ENCODE peak calls at places on chromosome 21, in five cellular contexts. B, V, L, Y and F are unnamed samples.

GRCh38 chr21:22965455-22966125 is 1967.4 kb downstream of the NCAM2 start:
- DNase-seq in V (no peak), L (no peak), Y (no peak), B (no peak), F (no peak)

GRCh38 chr21:32141009-32141357 is 137.9 kb downstream of the MIS18A start:
- DNase-seq in V (no peak), B (no peak), Y (no peak), L (no peak), F (no peak)

GRCh38 chr21:23887709-23888303 is 1719.5 kb downstream of the MRPL39 start:
- DNase-seq in L (no peak), B (no peak), V (no peak), Y (no peak), F (no peak)

GRCh38 chr21:15053531-15053930 is 11.3 kb downstream of the NRIP1 start:
- DNase-seq in V (no peak), L (no peak), Y (no peak), B (no peak), F (no peak)

GRCh38 chr21:31667639-31668038 is 8.1 kb downstream of the SOD1 start:
- DNase-seq in L (no peak), Y (no peak), B (no peak), V (no peak), F (no peak)

GRCh38 chr21:29293495-29293894 is 5.2 kb upstream of the BACH1 start:
- DNase-seq in L (no peak), B (no peak), V (no peak), Y (no peak), F (no peak)

GRCh38 chr21:33478858-33479678 is 706 bp downstream of the TMEM50B start:
- DNase-seq in B (peak), Y (no peak), L (peak), V (no peak), F (peak)

GRCh38 chr21:34513109-34513675 is 1.2 kb upstream of the KCNE1 start:
- DNase-seq in B (peak), Y (no peak), L (no peak), V (no peak), F (no peak)

GRCh38 chr21:41387042-41387819 is 25.4 kb downstream of the MX2 start:
- DNase-seq in Y (no peak), V (no peak), B (no peak), L (no peak), F (no peak)

GRCh38 chr21:33949516-33950424 is 34.2 kb upstream of the ATP5PO start:
- DNase-seq in V (no peak), B (no peak), L (no peak), Y (no peak), F (no peak)

GRCh38 chr21:41393876-41394465 is 32.1 kb upstream of the MX1 start:
- DNase-seq in V (no peak), Y (no peak), B (no peak), L (no peak), F (no peak)

GRCh38 chr21:28018741-28019669 is 973.7 kb downstream of the LTN1 start:
- DNase-seq in V (no peak), B (peak), Y (no peak), L (no peak), F (no peak)

GRCh38 chr21:27526451-27526850 is 559.6 kb upstream of the ADAMTS5 start:
- DNase-seq in Y (no peak), B (peak), L (no peak), V (no peak), F (peak)

GRCh38 chr21:14889080-14889805 is 175.6 kb downstream of the NRIP1 start:
- DNase-seq in L (no peak), Y (no peak), B (peak), V (peak), F (peak)

GRCh38 chr21:41975391-41976272 is 21.8 kb upstream of the C2CD2 start:
- DNase-seq in B (no peak), V (no peak), L (no peak), Y (no peak), F (no peak)

GRCh38 chr21:39956586-39956985 is 89.3 kb downstream of the PCP4 start:
- DNase-seq in Y (no peak), L (no peak), B (no peak), V (no peak), F (no peak)

DNA sequence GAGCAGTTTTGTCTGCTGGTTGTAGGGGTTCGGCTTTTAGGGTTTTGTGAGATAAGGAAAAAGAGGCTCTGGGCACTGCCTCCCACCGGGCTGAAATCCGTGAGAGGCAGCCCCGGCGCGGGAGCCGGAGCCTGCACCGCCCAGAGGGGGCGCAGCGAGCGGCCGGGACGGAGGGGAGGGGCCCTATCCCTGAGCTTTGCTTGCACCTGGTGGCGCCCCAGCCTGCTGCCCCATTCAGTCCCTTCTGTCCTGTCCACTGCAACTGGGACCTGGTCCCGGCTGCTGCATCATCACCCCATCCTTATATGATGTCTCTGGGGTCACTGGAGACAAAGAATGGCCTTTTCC is 512 bp upstream of the KCNJ6 start:
- DNase-seq in L (no peak), Y (no peak), V (no peak), B (no peak), F (no peak)
- TF ChIP-seq CTCF in L (no peak), Y (peak), V (peak), B (peak), F (no peak)

GRCh38 chr21:38811257-38811656 is 5.5 kb downstream of the ETS2 start:
- DNase-seq in Y (peak), B (peak), V (peak), L (no peak), F (peak)
- H3K4me3 ChIP-seq in Y (no peak), B (no peak), V (no peak), L (no peak), F (no peak)

DNA sequence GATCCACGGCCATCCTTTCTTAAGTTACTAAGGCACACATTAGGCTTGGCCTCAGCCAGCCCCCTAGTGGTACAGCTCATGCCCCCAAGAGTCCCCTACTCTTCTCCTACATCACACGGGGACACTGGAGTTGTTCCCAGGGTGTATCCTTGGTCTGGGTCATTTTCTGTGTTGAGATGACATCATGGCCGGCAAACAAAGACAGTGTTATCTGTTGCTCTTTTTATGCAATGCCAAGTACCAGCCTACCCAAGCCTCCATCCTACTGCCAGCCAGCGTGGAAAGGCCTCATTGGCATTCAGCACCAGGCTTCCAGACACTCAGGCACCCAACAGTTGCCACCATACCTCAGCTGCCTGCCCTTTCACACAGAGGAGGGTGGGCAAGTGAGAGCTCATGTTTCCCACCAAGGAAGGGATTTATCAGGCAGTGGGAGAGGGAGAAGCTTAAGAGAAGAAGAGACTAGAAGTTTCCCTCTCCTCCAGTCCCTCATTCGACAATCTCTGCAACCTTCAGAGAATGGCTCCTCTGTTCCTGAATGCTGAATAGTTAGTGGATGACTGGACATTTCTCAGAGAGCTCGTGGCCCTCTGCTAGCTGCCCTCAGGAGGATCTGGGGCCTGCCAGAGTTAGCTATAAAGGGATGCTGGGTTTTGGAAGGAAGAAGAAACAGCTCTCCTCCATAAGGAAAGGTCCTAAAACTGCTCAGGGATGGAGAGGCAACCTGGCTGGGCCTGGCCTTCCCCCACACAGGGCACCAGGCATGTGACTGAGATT is 17.7 kb downstream of the CBR1 start:
- DNase-seq in B (no peak), Y (no peak), L (no peak), V (no peak), F (no peak)
- TF ChIP-seq CTCF in B (peak), Y (peak), L (peak), V (peak), F (peak)

GRCh38 chr21:43928726-43929125 is 63.7 kb downstream of the AGPAT3 start:
- DNase-seq in V (no peak), Y (no peak), B (no peak), L (no peak), F (no peak)
- H3K4me3 ChIP-seq in V (no peak), Y (no peak), B (no peak), L (no peak), F (no peak)

GRCh38 chr21:45235488-45235887 is 52.2 kb downstream of the POFUT2 start:
- DNase-seq in Y (no peak), L (no peak), V (no peak), B (no peak), F (no peak)

GRCh38 chr21:45234906-45235305 is 52.8 kb downstream of the POFUT2 start:
- DNase-seq in B (no peak), Y (no peak), V (no peak), L (no peak), F (no peak)

GRCh38 chr21:45234127-45234526 is 53.6 kb downstream of the POFUT2 start:
- DNase-seq in L (no peak), V (no peak), Y (no peak), B (no peak), F (no peak)

GRCh38 chr21:45241357-45241756 is 46.3 kb downstream of the POFUT2 start:
- DNase-seq in B (no peak), L (no peak), V (no peak), Y (no peak), F (no peak)

DNA sequence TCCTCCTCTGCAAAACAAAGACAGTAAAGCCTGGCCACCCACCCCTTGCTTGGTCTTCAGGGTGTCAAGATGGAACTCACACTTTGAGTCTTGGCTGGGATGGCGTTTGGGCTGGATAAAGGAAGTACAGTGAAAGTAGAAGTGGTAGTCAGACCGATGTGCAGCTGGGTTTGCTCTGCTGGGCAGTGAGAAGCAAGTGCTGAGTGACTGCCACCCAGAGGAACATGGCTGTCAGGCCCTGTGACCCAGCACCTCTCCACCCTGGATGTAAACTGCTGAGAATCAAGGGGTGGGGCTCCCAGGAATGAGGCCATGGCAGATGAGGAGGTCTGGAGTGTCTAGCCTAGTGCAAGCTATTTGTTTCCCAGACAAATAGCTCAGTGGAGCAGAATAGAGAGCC is 51.2 kb downstream of the POFUT2 start:
- DNase-seq in B (no peak), V (no peak), L (no peak), Y (no peak), F (no peak)
- TF ChIP-seq CTCF in B (no peak), V (no peak), L (no peak), Y (no peak), F (no peak)